ENCODE peak calls at places on chromosome 4, in seven cellular contexts. F is transverse colon, V is tibial nerve, I is cardiac fibroblast, D is tibial artery, T is body of pancreas, Q is fibroblast of lung. G is an unnamed sample.

GRCh38 chr4:4969298-4969697 is 50.0 kb downstream of the CYTL1 start:
- DNase-seq in F (no peak), V (peak), I (peak), D (peak), T (peak), Q (peak), G (no peak)

GRCh38 chr4:25106363-25107151 is 53.7 kb downstream of the SEPSECS start:
- DNase-seq in F (no peak), V (no peak), I (no peak), D (no peak), T (no peak), Q (no peak), G (no peak)

GRCh38 chr4:87657525-87657924 is 7.4 kb downstream of the DMP1 start:
- DNase-seq in F (no peak), V (no peak), I (peak), D (no peak), T (no peak), Q (peak), G (peak)

GRCh38 chr4:175035907-175036306 is 117.7 kb downstream of the ADAM29 start:
- DNase-seq in F (no peak), V (no peak), I (peak), D (no peak), T (no peak), Q (peak), G (no peak)

GRCh38 chr4:106414366-106414765 is 45.8 kb upstream of the GIMD1 start:
- DNase-seq in F (no peak), V (no peak), I (peak), D (no peak), T (no peak), Q (peak), G (no peak)

GRCh38 chr4:115113382-115114106 is at the start of gene NDST4:
- DNase-seq in F (no peak), V (peak), I (no peak), D (no peak), T (peak), Q (peak), G (no peak)

GRCh38 chr4:81164623-81165416 is 50.2 kb downstream of the PRKG2 start:
- DNase-seq in F (peak), V (no peak), I (peak), D (no peak), T (no peak), Q (peak), G (no peak)

GRCh38 chr4:113756005-113756410 is 5.5 kb downstream of the CAMK2D start:
- DNase-seq in F (no peak), V (no peak), I (peak), D (no peak), T (no peak), Q (peak), G (peak)

GRCh38 chr4:145824469-145824868 is 114.2 kb downstream of the ZNF827 start:
- DNase-seq in F (no peak), V (no peak), I (no peak), D (no peak), T (no peak), Q (no peak), G (no peak)

GRCh38 chr4:88225216-88226107 is 58.9 kb downstream of the PPM1K start:
- DNase-seq in F (no peak), V (no peak), I (peak), D (no peak), T (no peak), Q (peak), G (no peak)

GRCh38 chr4:26896636-26897035 is 36.0 kb downstream of the STIM2 start:
- DNase-seq in F (no peak), V (no peak), I (peak), D (no peak), T (no peak), Q (peak), G (no peak)

GRCh38 chr4:55458611-55459010 is 62.9 kb downstream of the TMEM165 start:
- DNase-seq in F (no peak), V (no peak), I (peak), D (no peak), T (no peak), Q (peak), G (no peak)

GRCh38 chr4:114734581-114734980 is 136.0 kb downstream of the UGT8 start:
- DNase-seq in F (no peak), V (no peak), I (no peak), D (no peak), T (no peak), Q (peak), G (no peak)

GRCh38 chr4:7423801-7424552 is 10.8 kb downstream of the PSAPL1 start:
- DNase-seq in F (no peak), V (no peak), I (no peak), D (peak), T (no peak), Q (peak), G (no peak)

GRCh38 chr4:169956441-169956840 is 69.8 kb downstream of the MFAP3L start:
- DNase-seq in F (no peak), V (no peak), I (no peak), D (no peak), T (no peak), Q (peak), G (no peak)

GRCh38 chr4:140630246-140630645 is 61.5 kb upstream of the UCP1 start:
- DNase-seq in F (no peak), V (no peak), I (no peak), D (no peak), T (no peak), Q (no peak), G (no peak)
- H3K4me3 ChIP-seq in F (no peak), V (no peak), I (no peak), D (no peak), T (no peak), Q (no peak), G (no peak)

DNA sequence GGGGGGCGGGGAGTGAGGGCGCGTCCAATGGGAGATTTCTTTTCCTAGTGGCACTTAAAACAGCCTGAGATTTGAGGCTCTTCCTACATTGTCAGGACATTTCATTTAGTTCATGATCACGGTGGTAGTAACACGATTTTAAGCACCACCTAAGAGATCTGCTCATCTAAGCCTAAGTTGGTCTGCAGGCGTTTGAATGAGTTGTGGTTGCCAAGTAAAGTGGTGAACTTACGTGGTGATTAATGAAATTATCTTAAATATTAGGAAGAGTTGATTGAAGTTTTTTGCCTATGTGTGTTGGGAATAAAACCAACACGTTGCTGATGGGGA is 1.1 kb downstream of the HTT start:
- DNase-seq in F (no peak), V (no peak), I (no peak), D (no peak), T (no peak), Q (no peak), G (no peak)
- H3K4me3 ChIP-seq in F (peak), V (peak), I (peak), D (peak), T (no peak), Q (peak), G (peak)

GRCh38 chr4:48296330-48296729 is 26.7 kb upstream of the TEC start:
- DNase-seq in F (no peak), V (no peak), I (no peak), D (no peak), T (no peak), Q (peak), G (no peak)
- H3K4me3 ChIP-seq in F (no peak), V (no peak), I (no peak), D (no peak), T (no peak), Q (no peak), G (no peak)

GRCh38 chr4:148023782-148024181 is 291.9 kb downstream of the ARHGAP10 start:
- DNase-seq in F (no peak), V (no peak), I (peak), D (no peak), T (no peak), Q (no peak), G (no peak)

GRCh38 chr4:148026022-148026421 is 294.1 kb downstream of the ARHGAP10 start:
- DNase-seq in F (no peak), V (no peak), I (peak), D (no peak), T (no peak), Q (peak), G (no peak)

GRCh38 chr4:148017801-148018200 is 285.9 kb downstream of the ARHGAP10 start:
- DNase-seq in F (no peak), V (no peak), I (peak), D (no peak), T (peak), Q (peak), G (no peak)

GRCh38 chr4:148021706-148022105 is 289.8 kb downstream of the ARHGAP10 start:
- DNase-seq in F (no peak), V (no peak), I (peak), D (no peak), T (no peak), Q (no peak), G (no peak)

GRCh38 chr4:148022975-148023374 is 291.1 kb downstream of the ARHGAP10 start:
- DNase-seq in F (no peak), V (no peak), I (peak), D (no peak), T (no peak), Q (no peak), G (no peak)
- H3K4me3 ChIP-seq in F (no peak), V (no peak), I (no peak), D (peak), T (no peak), Q (no peak), G (no peak)

GRCh38 chr4:183178201-183178600 is 79.1 kb downstream of the WWC2 start:
- DNase-seq in F (no peak), V (no peak), I (no peak), D (no peak), T (no peak), Q (no peak), G (no peak)
- H3K4me3 ChIP-seq in F (no peak), V (no peak), I (no peak), D (no peak), T (no peak), Q (no peak), G (no peak)

GRCh38 chr4:76305033-76305687 is 1.4 kb upstream of the STBD1 start:
- DNase-seq in F (no peak), V (no peak), I (no peak), D (no peak), T (no peak), Q (no peak), G (no peak)
- H3K4me3 ChIP-seq in F (peak), V (peak), I (no peak), D (peak), T (no peak), Q (peak), G (peak)

G was measured in HFF-Myc.